ENCODE peak calls at places on chromosomes 4 and X, in ten cellular contexts. One of them, this sample, is unnamed.

GRCh38 chrX:115902995-115903394 is 267.5 kb upstream of the AGTR2 start:
- DNase-seq in HepG2: no peak
- DNase-seq in sigmoid colon: no peak
- DNase-seq in tibial nerve: no peak
- DNase-seq in upper lobe of left lung: no peak
- DNase-seq in stomach: no peak
- DNase-seq in A549: no peak
- DNase-seq in transverse colon: no peak
- DNase-seq in H1: no peak
- DNase-seq in suprapubic skin: no peak
- DNase-seq in this sample: no peak

GRCh38 chr4:110480031-110480549 is 4.1 kb downstream of the ENPEP start:
- DNase-seq in HepG2: no peak
- DNase-seq in sigmoid colon: no peak
- DNase-seq in tibial nerve: no peak
- DNase-seq in upper lobe of left lung: no peak
- DNase-seq in stomach: no peak
- DNase-seq in A549: no peak
- DNase-seq in transverse colon: no peak
- DNase-seq in H1: no peak
- DNase-seq in suprapubic skin: no peak
- DNase-seq in this sample: no peak

GRCh38 chr4:121072836-121073362 is 564 bp upstream of the NDNF start:
- DNase-seq in HepG2: no peak
- DNase-seq in sigmoid colon: peak
- DNase-seq in tibial nerve: no peak
- DNase-seq in upper lobe of left lung: peak
- DNase-seq in stomach: no peak
- DNase-seq in A549: no peak
- DNase-seq in transverse colon: peak
- DNase-seq in H1: no peak
- DNase-seq in suprapubic skin: no peak
- DNase-seq in this sample: no peak

GRCh38 chr4:23888421-23889319 is 1.2 kb downstream of the PPARGC1A start:
- DNase-seq in HepG2: peak
- DNase-seq in sigmoid colon: peak
- DNase-seq in tibial nerve: peak
- DNase-seq in upper lobe of left lung: no peak
- DNase-seq in stomach: no peak
- DNase-seq in A549: no peak
- DNase-seq in transverse colon: no peak
- DNase-seq in H1: no peak
- DNase-seq in suprapubic skin: no peak
- DNase-seq in this sample: no peak

GRCh38 chr4:25386926-25387325 is 9.9 kb downstream of the ANAPC4 start:
- DNase-seq in HepG2: no peak
- DNase-seq in sigmoid colon: no peak
- DNase-seq in tibial nerve: no peak
- DNase-seq in upper lobe of left lung: no peak
- DNase-seq in stomach: no peak
- DNase-seq in A549: no peak
- DNase-seq in transverse colon: no peak
- DNase-seq in H1: no peak
- DNase-seq in suprapubic skin: no peak
- DNase-seq in this sample: no peak

GRCh38 chr4:8590546-8590880 is 2.1 kb upstream of the CPZ start:
- DNase-seq in HepG2: no peak
- DNase-seq in sigmoid colon: no peak
- DNase-seq in tibial nerve: no peak
- DNase-seq in upper lobe of left lung: no peak
- DNase-seq in stomach: no peak
- DNase-seq in A549: no peak
- DNase-seq in transverse colon: no peak
- DNase-seq in H1: no peak
- DNase-seq in suprapubic skin: no peak
- DNase-seq in this sample: no peak

GRCh38 chr4:127660486-127660885 is 27.7 kb downstream of the INTU start:
- DNase-seq in HepG2: no peak
- DNase-seq in sigmoid colon: no peak
- DNase-seq in tibial nerve: no peak
- DNase-seq in upper lobe of left lung: no peak
- DNase-seq in stomach: no peak
- DNase-seq in A549: no peak
- DNase-seq in transverse colon: no peak
- DNase-seq in H1: no peak
- DNase-seq in suprapubic skin: no peak
- DNase-seq in this sample: no peak

GRCh38 chrX:86887341-86887740 is 630.3 kb upstream of the KLHL4 start:
- DNase-seq in HepG2: no peak
- DNase-seq in sigmoid colon: no peak
- DNase-seq in tibial nerve: no peak
- DNase-seq in upper lobe of left lung: no peak
- DNase-seq in stomach: no peak
- DNase-seq in A549: no peak
- DNase-seq in transverse colon: no peak
- DNase-seq in H1: no peak
- DNase-seq in suprapubic skin: no peak
- DNase-seq in this sample: no peak

GRCh38 chr4:970854-971520 is 2.4 kb downstream of the DGKQ start:
- DNase-seq in HepG2: no peak
- DNase-seq in sigmoid colon: no peak
- DNase-seq in tibial nerve: no peak
- DNase-seq in upper lobe of left lung: no peak
- DNase-seq in stomach: no peak
- DNase-seq in A549: no peak
- DNase-seq in transverse colon: peak
- DNase-seq in H1: no peak
- DNase-seq in suprapubic skin: no peak
- DNase-seq in this sample: no peak

GRCh38 chr4:972651-973424 is 531 bp downstream of the DGKQ start:
- DNase-seq in HepG2: no peak
- DNase-seq in sigmoid colon: no peak
- DNase-seq in tibial nerve: no peak
- DNase-seq in upper lobe of left lung: no peak
- DNase-seq in stomach: peak
- DNase-seq in A549: no peak
- DNase-seq in transverse colon: peak
- DNase-seq in H1: no peak
- DNase-seq in suprapubic skin: no peak
- DNase-seq in this sample: peak

GRCh38 chr4:974668-975067 is 1.3 kb upstream of the DGKQ start:
- DNase-seq in HepG2: no peak
- DNase-seq in sigmoid colon: no peak
- DNase-seq in tibial nerve: no peak
- DNase-seq in upper lobe of left lung: no peak
- DNase-seq in stomach: no peak
- DNase-seq in A549: no peak
- DNase-seq in transverse colon: no peak
- DNase-seq in H1: no peak
- DNase-seq in suprapubic skin: no peak
- DNase-seq in this sample: no peak

GRCh38 chr4:971670-972500 is 1.5 kb downstream of the DGKQ start:
- DNase-seq in HepG2: no peak
- DNase-seq in sigmoid colon: no peak
- DNase-seq in tibial nerve: no peak
- DNase-seq in upper lobe of left lung: no peak
- DNase-seq in stomach: no peak
- DNase-seq in A549: no peak
- DNase-seq in transverse colon: peak
- DNase-seq in H1: no peak
- DNase-seq in suprapubic skin: no peak
- DNase-seq in this sample: no peak

DNA sequence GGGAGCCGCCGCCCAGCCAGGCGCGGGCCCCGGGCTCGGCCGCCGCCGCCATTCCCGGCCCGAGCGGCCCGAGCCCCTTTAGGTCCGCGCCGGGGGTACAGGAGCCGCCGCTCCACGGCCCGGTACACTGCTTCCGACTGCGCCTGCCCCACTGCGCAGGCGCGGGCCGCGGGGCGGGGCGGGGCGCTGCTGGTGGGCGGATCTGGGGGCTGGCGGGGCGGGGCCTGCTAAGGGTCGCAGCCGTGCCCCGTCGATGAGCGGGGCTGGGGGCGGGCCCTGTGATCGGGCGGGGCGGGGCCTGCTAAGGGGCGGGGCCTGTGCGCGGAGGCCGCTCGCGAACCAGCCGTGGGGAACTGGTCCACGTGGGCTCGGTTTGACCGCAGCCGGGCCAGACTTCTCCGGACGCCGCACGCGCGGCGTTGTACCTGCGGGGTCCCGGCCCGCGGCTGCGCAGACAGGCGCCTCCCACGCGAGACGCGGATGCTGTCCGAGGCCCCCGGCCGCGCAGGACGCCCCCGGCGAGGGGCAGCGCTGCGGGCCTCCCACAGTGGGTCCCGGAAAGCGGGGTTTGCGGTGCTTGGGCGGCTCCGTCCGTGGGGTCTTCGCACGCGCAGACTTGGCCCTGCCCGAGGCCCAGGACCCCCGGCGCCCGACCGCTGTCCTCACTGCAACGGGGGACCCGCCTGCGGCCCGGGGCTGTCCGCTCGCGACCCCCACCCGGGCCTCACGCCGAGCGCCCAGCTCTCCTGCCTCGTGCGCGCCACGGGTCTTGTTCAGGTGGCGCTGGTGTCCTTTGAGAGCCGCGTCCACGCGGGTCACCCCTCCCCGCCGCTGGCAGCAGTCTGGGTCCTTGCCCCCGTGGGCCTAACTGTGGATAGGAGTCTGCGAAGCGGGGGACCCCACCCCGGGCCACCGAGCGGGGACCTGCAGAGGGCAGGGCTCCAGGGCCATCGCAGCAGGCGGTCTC is at the start of gene DGKQ:
- DNase-seq in HepG2: peak
- DNase-seq in sigmoid colon: peak
- DNase-seq in tibial nerve: peak
- DNase-seq in upper lobe of left lung: peak
- DNase-seq in stomach: peak
- DNase-seq in A549: peak
- DNase-seq in transverse colon: peak
- DNase-seq in H1: no peak
- DNase-seq in suprapubic skin: peak
- DNase-seq in this sample: peak
- TF ChIP-seq POLR2A in HepG2: no peak
- TF ChIP-seq POLR2A in sigmoid colon: no peak
- TF ChIP-seq POLR2A in tibial nerve: no peak
- TF ChIP-seq POLR2A in upper lobe of left lung: no peak
- TF ChIP-seq POLR2A in stomach: no peak
- TF ChIP-seq POLR2A in A549: peak
- TF ChIP-seq POLR2A in transverse colon: no peak
- TF ChIP-seq POLR2A in H1: no peak
- TF ChIP-seq POLR2A in suprapubic skin: no peak
- TF ChIP-seq POLR2A in this sample: no peak

GRCh38 chr4:190121759-190122158 is 51.8 kb upstream of the DUX4 start:
- DNase-seq in HepG2: no peak
- DNase-seq in sigmoid colon: no peak
- DNase-seq in tibial nerve: no peak
- DNase-seq in upper lobe of left lung: no peak
- DNase-seq in stomach: peak
- DNase-seq in A549: no peak
- DNase-seq in transverse colon: no peak
- DNase-seq in H1: no peak
- DNase-seq in suprapubic skin: no peak
- DNase-seq in this sample: no peak
- TF ChIP-seq EP300 in HepG2: no peak
- TF ChIP-seq EP300 in sigmoid colon: no peak
- TF ChIP-seq EP300 in tibial nerve: no peak
- TF ChIP-seq EP300 in upper lobe of left lung: no peak
- TF ChIP-seq EP300 in stomach: no peak
- TF ChIP-seq EP300 in A549: no peak
- TF ChIP-seq EP300 in transverse colon: no peak
- TF ChIP-seq EP300 in H1: no peak
- TF ChIP-seq EP300 in suprapubic skin: no peak
- TF ChIP-seq EP300 in this sample: no peak

GRCh38 chr4:168879178-168879577 is 130.9 kb downstream of the CBR4 start:
- DNase-seq in HepG2: no peak
- DNase-seq in sigmoid colon: no peak
- DNase-seq in tibial nerve: no peak
- DNase-seq in upper lobe of left lung: no peak
- DNase-seq in stomach: no peak
- DNase-seq in A549: no peak
- DNase-seq in transverse colon: no peak
- DNase-seq in H1: no peak
- DNase-seq in suprapubic skin: no peak
- DNase-seq in this sample: no peak
- H3K27ac ChIP-seq in HepG2: no peak
- H3K27ac ChIP-seq in sigmoid colon: peak
- H3K27ac ChIP-seq in tibial nerve: no peak
- H3K27ac ChIP-seq in upper lobe of left lung: no peak
- H3K27ac ChIP-seq in stomach: peak
- H3K27ac ChIP-seq in A549: no peak
- H3K27ac ChIP-seq in transverse colon: peak
- H3K27ac ChIP-seq in H1: no peak
- H3K27ac ChIP-seq in suprapubic skin: peak
- H3K27ac ChIP-seq in this sample: no peak

GRCh38 chr4:536351-536972 is 37.5 kb downstream of the PIGG start:
- DNase-seq in HepG2: no peak
- DNase-seq in sigmoid colon: no peak
- DNase-seq in tibial nerve: no peak
- DNase-seq in upper lobe of left lung: peak
- DNase-seq in stomach: no peak
- DNase-seq in A549: no peak
- DNase-seq in transverse colon: no peak
- DNase-seq in H1: no peak
- DNase-seq in suprapubic skin: no peak
- DNase-seq in this sample: no peak

GRCh38 chr4:537436-538264 is 38.4 kb downstream of the TMEM271 start:
- DNase-seq in HepG2: no peak
- DNase-seq in sigmoid colon: no peak
- DNase-seq in tibial nerve: no peak
- DNase-seq in upper lobe of left lung: no peak
- DNase-seq in stomach: peak
- DNase-seq in A549: no peak
- DNase-seq in transverse colon: no peak
- DNase-seq in H1: no peak
- DNase-seq in suprapubic skin: no peak
- DNase-seq in this sample: no peak

GRCh38 chr4:534576-535151 is 35.7 kb downstream of the PIGG start:
- DNase-seq in HepG2: no peak
- DNase-seq in sigmoid colon: no peak
- DNase-seq in tibial nerve: no peak
- DNase-seq in upper lobe of left lung: no peak
- DNase-seq in stomach: no peak
- DNase-seq in A549: no peak
- DNase-seq in transverse colon: no peak
- DNase-seq in H1: no peak
- DNase-seq in suprapubic skin: no peak
- DNase-seq in this sample: no peak

GRCh38 chr4:535181-535923 is 36.3 kb downstream of the PIGG start:
- DNase-seq in HepG2: no peak
- DNase-seq in sigmoid colon: no peak
- DNase-seq in tibial nerve: no peak
- DNase-seq in upper lobe of left lung: no peak
- DNase-seq in stomach: no peak
- DNase-seq in A549: no peak
- DNase-seq in transverse colon: no peak
- DNase-seq in H1: no peak
- DNase-seq in suprapubic skin: no peak
- DNase-seq in this sample: no peak

DNA sequence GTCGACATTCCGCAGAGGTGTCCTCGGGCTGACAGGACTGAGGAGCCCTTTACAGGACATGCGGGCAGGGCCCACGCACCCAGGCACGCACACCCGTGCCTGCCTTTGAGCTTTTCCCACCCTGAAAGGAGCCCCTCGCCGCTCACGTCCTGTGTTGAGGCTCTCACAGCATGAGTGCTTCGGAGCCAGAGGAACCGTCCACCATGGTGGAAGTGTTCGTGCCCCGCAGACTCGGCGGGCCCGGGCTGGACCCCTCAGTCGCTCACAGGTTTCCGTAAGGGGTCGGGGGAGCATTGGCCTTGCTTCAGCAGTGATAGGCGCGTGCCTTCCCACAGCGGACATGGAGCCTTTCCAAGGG is 36.9 kb downstream of the PIGG start:
- DNase-seq in HepG2: no peak
- DNase-seq in sigmoid colon: no peak
- DNase-seq in tibial nerve: no peak
- DNase-seq in upper lobe of left lung: no peak
- DNase-seq in stomach: no peak
- DNase-seq in A549: no peak
- DNase-seq in transverse colon: no peak
- DNase-seq in H1: no peak
- DNase-seq in suprapubic skin: no peak
- DNase-seq in this sample: no peak
- TF ChIP-seq POLR2A in HepG2: no peak
- TF ChIP-seq POLR2A in sigmoid colon: no peak
- TF ChIP-seq POLR2A in tibial nerve: no peak
- TF ChIP-seq POLR2A in upper lobe of left lung: no peak
- TF ChIP-seq POLR2A in stomach: no peak
- TF ChIP-seq POLR2A in A549: no peak
- TF ChIP-seq POLR2A in transverse colon: no peak
- TF ChIP-seq POLR2A in H1: no peak
- TF ChIP-seq POLR2A in suprapubic skin: no peak
- TF ChIP-seq POLR2A in this sample: no peak